ENCODE peak calls at places on chromosomes 5 and 9, in five cellular contexts. L, U, D, T and V are unnamed samples. For H3K36me3, the result is how much of the 10 kb centered on the place peaks cover.

GRCh38 chr9:134626576-134627416 is 14.8 kb upstream of the COL5A1 start:
- DNase-seq in L (no peak), U (no peak), D (peak), T (peak), V (no peak)

GRCh38 chr9:137273095-137273490 is 4.4 kb upstream of the TOR4A start:
- DNase-seq in L (no peak), U (no peak), D (no peak), T (no peak), V (no peak)

GRCh38 chr5:6497267-6497666 is 48.6 kb downstream of the UBE2QL1 start:
- DNase-seq in L (no peak), U (no peak), D (no peak), T (no peak), V (no peak)

GRCh38 chr9:34995288-34996060 is 5.9 kb downstream of the DNAJB5 start:
- DNase-seq in L (no peak), U (no peak), D (no peak), T (no peak), V (no peak)

GRCh38 chr9:112925058-112925641 is 34.5 kb upstream of the SLC46A2 start:
- DNase-seq in L (no peak), U (peak), D (no peak), T (no peak), V (no peak)

GRCh38 chr9:123451011-123451410 is 95.0 kb downstream of the CRB2 start:
- DNase-seq in L (no peak), U (no peak), D (no peak), T (no peak), V (no peak)

GRCh38 chr9:112544477-112544876 is 57.9 kb downstream of the KIAA1958 start:
- DNase-seq in L (no peak), U (no peak), D (no peak), T (no peak), V (no peak)

GRCh38 chr5:158979749-158980521 is 119.8 kb downstream of the EBF1 start:
- DNase-seq in L (no peak), U (peak), D (peak), T (peak), V (no peak)

GRCh38 chr9:35856882-35857281 is 13.3 kb downstream of the OR13J1 start:
- DNase-seq in L (no peak), U (no peak), D (no peak), T (no peak), V (no peak)

GRCh38 chr5:125209650-125210049 is 463.2 kb upstream of the ZNF608 start:
- DNase-seq in L (no peak), U (no peak), D (no peak), T (no peak), V (no peak)

GRCh38 chr9:93317495-93318094 is 133.7 kb downstream of the WNK2 start:
- DNase-seq in L (no peak), U (no peak), D (no peak), T (no peak), V (no peak)

GRCh38 chr9:126146254-126147145 is 180.1 kb upstream of the MVB12B start:
- DNase-seq in L (peak), U (peak), D (no peak), T (no peak), V (no peak)

GRCh38 chr9:135282001-135282731 is 194.7 kb downstream of the OLFM1 start:
- DNase-seq in L (peak), U (no peak), D (peak), T (peak), V (no peak)

GRCh38 chr5:127031147-127031862 is 947 bp upstream of the MARCHF3 start:
- DNase-seq in L (peak), U (peak), D (peak), T (no peak), V (no peak)

GRCh38 chr9:96009690-96010477 is 134.4 kb downstream of the ERCC6L2 start:
- DNase-seq in L (no peak), U (no peak), D (no peak), T (no peak), V (no peak)
- H3K27ac ChIP-seq in L (no peak), U (no peak), D (no peak), T (no peak), V (peak)

GRCh38 chr5:172915514-172915913 is 43.7 kb upstream of the RPL26L1 start:
- DNase-seq in L (no peak), U (no peak), D (no peak), T (no peak), V (no peak)
- H3K36me3 ChIP-seq in L (half or more), U (under half), D (under half), T (under half), V (under half)

DNA sequence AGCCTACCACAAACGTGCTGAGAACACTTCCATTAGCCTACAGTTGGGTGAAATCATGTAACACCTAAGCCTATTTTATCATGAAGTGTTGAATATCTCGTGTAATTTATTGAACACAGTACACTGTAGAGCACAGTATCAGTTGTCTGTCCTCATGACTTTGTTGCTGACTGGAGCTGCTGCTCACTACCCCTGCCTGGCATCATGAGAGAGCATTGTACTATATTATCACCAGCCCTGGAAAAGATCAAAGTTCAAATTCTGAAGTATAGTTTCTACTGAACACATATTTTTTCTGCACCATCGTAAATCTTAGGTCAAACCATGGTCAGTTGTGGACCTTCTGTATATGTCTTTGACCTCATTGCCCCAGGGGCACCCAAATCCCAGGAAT is 169.3 kb upstream of the RAI14 start:
- DNase-seq in L (no peak), U (no peak), D (no peak), T (no peak), V (no peak)
- H3K27ac ChIP-seq in L (no peak), U (no peak), D (peak), T (peak), V (no peak)

DNA sequence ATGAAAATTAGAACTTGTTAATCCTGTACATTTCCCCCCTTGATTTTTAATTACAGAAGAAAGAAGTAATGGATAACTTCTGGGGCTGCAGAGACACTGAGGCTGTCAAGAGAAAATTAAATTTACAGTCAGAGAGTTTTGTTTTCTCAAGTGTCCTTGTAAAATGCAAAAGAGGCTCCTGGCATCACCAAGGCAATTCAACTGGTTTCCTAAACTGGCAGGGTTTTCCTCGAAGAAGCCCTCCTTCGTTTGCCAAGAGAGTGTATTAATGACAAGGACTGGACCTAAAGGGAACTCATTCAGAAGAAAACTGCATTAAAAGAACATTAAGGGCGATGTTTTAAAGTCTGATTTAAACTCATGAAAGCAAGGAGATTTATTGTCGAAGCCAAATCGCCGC is 476.8 kb downstream of the ZSWIM6 start:
- DNase-seq in L (no peak), U (no peak), D (no peak), T (no peak), V (no peak)
- H3K36me3 ChIP-seq in L (under half), U (under half), D (under half), T (under half), V (under half)

GRCh38 chr9:121673576-121673975 is 22.1 kb downstream of the DAB2IP start:
- DNase-seq in L (no peak), U (no peak), D (no peak), T (no peak), V (no peak)
- H3K27ac ChIP-seq in L (no peak), U (no peak), D (no peak), T (no peak), V (no peak)

GRCh38 chr5:139686356-139686918 is 38.3 kb downstream of the CXXC5 start:
- DNase-seq in L (peak), U (no peak), D (no peak), T (no peak), V (no peak)

GRCh38 chr5:139686919-139687421 is 38.8 kb downstream of the CXXC5 start:
- DNase-seq in L (no peak), U (peak), D (no peak), T (no peak), V (no peak)

GRCh38 chr5:139688712-139689413 is 40.7 kb downstream of the CXXC5 start:
- DNase-seq in L (peak), U (peak), D (no peak), T (no peak), V (no peak)

GRCh38 chr5:139688088-139688702 is 40.0 kb downstream of the CXXC5 start:
- DNase-seq in L (peak), U (no peak), D (no peak), T (no peak), V (no peak)

GRCh38 chr5:139687656-139688055 is 39.5 kb downstream of the CXXC5 start:
- DNase-seq in L (no peak), U (no peak), D (no peak), T (no peak), V (no peak)
- H3K36me3 ChIP-seq in L (under half), U (under half), D (under half), T (under half), V (under half)

DNA sequence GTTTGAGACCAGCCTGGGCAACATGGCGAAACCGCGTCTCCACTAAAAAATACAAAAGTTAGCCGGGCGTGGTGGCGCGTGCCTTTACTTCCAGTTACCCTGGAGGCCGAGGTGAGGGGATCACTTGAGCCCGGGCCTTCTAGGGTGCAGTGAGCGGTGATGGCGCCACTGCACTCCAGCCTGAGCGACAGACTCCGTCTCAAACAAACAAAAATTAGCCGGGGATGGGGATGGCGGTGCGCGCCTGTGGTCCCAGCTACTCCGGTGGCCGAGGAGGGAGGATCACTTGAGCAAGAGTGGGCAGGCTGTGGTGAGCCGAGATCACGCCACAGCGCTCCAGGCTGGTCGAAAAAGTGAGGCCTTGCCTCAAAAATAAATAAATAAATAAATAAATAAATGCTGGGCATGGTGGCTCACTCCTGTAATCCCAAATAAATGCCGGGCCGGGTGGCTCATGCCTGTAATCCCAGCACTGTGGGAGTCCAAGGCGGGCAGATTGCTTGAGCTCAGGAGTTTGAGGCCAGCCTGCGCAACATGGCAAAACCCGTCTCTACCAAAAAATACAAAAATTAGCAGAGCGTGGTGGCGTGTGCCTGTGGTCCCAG is 16.0 kb upstream of the NSD1 start:
- DNase-seq in L (no peak), U (no peak), D (no peak), T (no peak), V (no peak)
- H3K27ac ChIP-seq in L (no peak), U (no peak), D (no peak), T (no peak), V (no peak)

DNA sequence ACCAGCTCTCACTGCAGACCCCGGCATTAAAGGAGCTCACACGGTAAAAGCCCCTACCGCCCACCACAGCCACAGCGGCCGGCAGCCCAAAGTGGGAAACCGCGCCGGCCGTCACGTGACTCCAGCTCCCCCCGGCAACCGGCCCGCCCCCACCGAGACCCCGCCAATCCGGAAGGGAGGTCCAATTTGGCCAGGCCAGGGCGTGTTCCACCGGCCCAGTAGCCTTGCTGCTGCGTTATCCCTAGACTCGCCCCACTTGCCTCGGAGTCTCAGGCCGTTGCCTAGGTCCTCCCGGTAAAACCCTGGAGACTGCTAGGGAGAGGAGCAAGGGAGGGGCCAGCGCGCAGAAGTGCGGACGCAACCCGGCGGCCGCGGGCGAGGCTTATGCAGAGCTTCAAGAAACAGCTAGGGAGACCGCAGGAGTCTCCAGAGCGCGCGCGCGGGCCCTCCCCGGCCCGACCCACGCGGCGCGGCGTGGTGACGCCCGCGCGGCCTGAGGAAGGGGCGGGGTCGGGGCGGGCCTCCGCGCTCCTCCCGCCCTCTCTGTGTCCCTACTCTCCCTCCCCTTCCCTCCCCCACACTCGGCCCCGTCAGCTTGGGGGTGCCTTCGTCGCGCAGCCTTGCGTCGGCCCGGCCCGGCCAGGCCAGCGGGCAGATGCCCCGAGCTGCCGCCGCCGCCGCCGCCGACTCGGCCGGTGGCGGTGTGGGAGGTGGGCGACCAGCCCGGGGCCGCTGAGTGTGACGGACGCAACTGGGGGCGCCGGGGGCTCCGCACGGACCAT is at the start of gene RIC1:
- DNase-seq in L (peak), U (peak), D (peak), T (peak), V (peak)
- H3K36me3 ChIP-seq in L (under half), U (under half), D (under half), T (under half), V (under half)

DNA sequence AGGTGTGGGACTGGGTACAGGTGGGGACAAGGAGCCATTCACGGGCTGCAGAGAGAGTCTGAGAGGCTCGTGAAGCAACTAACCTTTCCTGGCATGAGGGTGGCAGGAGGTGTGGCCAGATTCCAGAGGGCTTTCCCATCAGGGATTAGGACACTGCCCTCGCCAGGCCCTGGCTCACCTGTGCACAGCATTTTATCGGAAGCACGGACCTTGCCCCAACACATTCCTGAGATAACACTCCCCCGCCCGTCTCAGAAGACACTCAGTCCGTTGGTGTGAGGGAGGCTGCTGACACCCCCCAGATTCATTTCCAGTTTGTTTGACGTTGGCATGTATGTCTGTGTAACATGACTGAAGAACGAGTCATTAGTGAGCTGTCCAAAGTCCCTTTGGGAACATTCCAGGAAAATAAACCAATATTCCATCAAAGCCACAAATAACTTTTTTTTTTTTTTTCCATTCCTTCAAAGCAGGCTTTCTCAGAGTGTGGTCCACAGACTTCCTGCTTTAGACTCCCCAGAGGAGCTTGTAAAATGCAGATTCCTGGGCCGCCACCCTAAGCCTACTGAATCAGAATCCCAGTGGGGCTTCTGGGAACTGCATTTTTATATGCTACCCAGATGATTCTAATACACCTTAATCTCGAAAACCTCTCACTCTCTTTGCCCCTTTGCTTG is 23.4 kb downstream of the WWC1 start:
- DNase-seq in L (no peak), U (peak), D (peak), T (no peak), V (no peak)
- H3K27ac ChIP-seq in L (no peak), U (no peak), D (peak), T (no peak), V (no peak)

GRCh38 chr9:130862217-130862616 is 27.2 kb downstream of the ABL1 start:
- DNase-seq in L (no peak), U (no peak), D (no peak), T (no peak), V (no peak)
- H3K36me3 ChIP-seq in L (under half), U (under half), D (under half), T (under half), V (under half)